ENCODE peak calls at places on chromosomes 16 and 17, in six cellular contexts. One of them, this sample, is unnamed. For H3K9me3, the result is how much of the 10 kb centered on the place peaks cover.

GRCh38 chr16:69315486-69316311 is 4.5 kb downstream of the VPS4A start:
- DNase-seq in MM.1S: no peak
- DNase-seq in fibroblast of lung: no peak
- DNase-seq in DND-41: no peak
- DNase-seq in A549: no peak
- DNase-seq in GM12878: no peak
- DNase-seq in this sample: no peak

GRCh38 chr17:18964550-18964949 is 12.6 kb downstream of the SLC5A10 start:
- DNase-seq in A549: no peak
- DNase-seq in DND-41: no peak
- DNase-seq in GM12878: no peak
- DNase-seq in fibroblast of lung: no peak
- DNase-seq in MM.1S: no peak
- DNase-seq in this sample: no peak

GRCh38 chr16:54156349-54156748 is 130.2 kb downstream of the IRX3 start:
- DNase-seq in DND-41: no peak
- DNase-seq in GM12878: no peak
- DNase-seq in MM.1S: no peak
- DNase-seq in fibroblast of lung: no peak
- DNase-seq in A549: no peak
- DNase-seq in this sample: no peak

GRCh38 chr16:29720703-29721102 is 25.1 kb downstream of the C16orf54 start:
- DNase-seq in GM12878: no peak
- DNase-seq in fibroblast of lung: no peak
- DNase-seq in A549: no peak
- DNase-seq in DND-41: no peak
- DNase-seq in MM.1S: no peak
- DNase-seq in this sample: no peak

GRCh38 chr16:85158702-85159225 is 46.5 kb upstream of the CIBAR2 start:
- DNase-seq in fibroblast of lung: no peak
- DNase-seq in GM12878: no peak
- DNase-seq in DND-41: no peak
- DNase-seq in MM.1S: no peak
- DNase-seq in A549: no peak
- DNase-seq in this sample: no peak

GRCh38 chr17:54919456-54919855 is 18.8 kb downstream of the TOM1L1 start:
- DNase-seq in fibroblast of lung: no peak
- DNase-seq in MM.1S: no peak
- DNase-seq in GM12878: no peak
- DNase-seq in A549: no peak
- DNase-seq in DND-41: no peak
- DNase-seq in this sample: no peak

GRCh38 chr17:49132699-49133364 is at the start of gene B4GALNT2:
- DNase-seq in A549: peak
- DNase-seq in GM12878: no peak
- DNase-seq in DND-41: no peak
- DNase-seq in fibroblast of lung: no peak
- DNase-seq in MM.1S: no peak
- DNase-seq in this sample: peak

GRCh38 chr17:45314761-45315549 is 1.9 kb downstream of the MAP3K14 start:
- DNase-seq in fibroblast of lung: no peak
- DNase-seq in A549: peak
- DNase-seq in GM12878: no peak
- DNase-seq in DND-41: no peak
- DNase-seq in MM.1S: peak
- DNase-seq in this sample: no peak

GRCh38 chr16:4344659-4345438 is 6.3 kb downstream of the PAM16 start:
- DNase-seq in DND-41: no peak
- DNase-seq in fibroblast of lung: peak
- DNase-seq in GM12878: no peak
- DNase-seq in A549: peak
- DNase-seq in MM.1S: no peak
- DNase-seq in this sample: no peak

GRCh38 chr17:65857713-65858112 is 296.3 kb upstream of the AXIN2 start:
- DNase-seq in DND-41: no peak
- DNase-seq in A549: no peak
- DNase-seq in GM12878: no peak
- DNase-seq in fibroblast of lung: no peak
- DNase-seq in MM.1S: no peak
- DNase-seq in this sample: no peak

GRCh38 chr17:13306310-13306962 is 288.6 kb upstream of the ELAC2 start:
- DNase-seq in fibroblast of lung: peak
- DNase-seq in MM.1S: no peak
- DNase-seq in DND-41: peak
- DNase-seq in A549: peak
- DNase-seq in GM12878: no peak
- DNase-seq in this sample: no peak

GRCh38 chr17:80416260-80416939 is 1.4 kb downstream of the ENDOV start:
- DNase-seq in DND-41: no peak
- DNase-seq in GM12878: no peak
- DNase-seq in MM.1S: no peak
- DNase-seq in A549: no peak
- DNase-seq in fibroblast of lung: no peak
- DNase-seq in this sample: no peak

GRCh38 chr17:6639651-6640535 is 618 bp downstream of the KIAA0753 start:
- DNase-seq in A549: peak
- DNase-seq in GM12878: no peak
- DNase-seq in fibroblast of lung: peak
- DNase-seq in MM.1S: peak
- DNase-seq in DND-41: peak
- DNase-seq in this sample: no peak

GRCh38 chr17:40810505-40810904 is 10.7 kb upstream of the KRT28 start:
- DNase-seq in GM12878: no peak
- DNase-seq in A549: peak
- DNase-seq in fibroblast of lung: no peak
- DNase-seq in MM.1S: no peak
- DNase-seq in DND-41: no peak
- DNase-seq in this sample: no peak

GRCh38 chr17:27494192-27495091 is 38.2 kb downstream of the KSR1 start:
- DNase-seq in fibroblast of lung: peak
- DNase-seq in GM12878: no peak
- DNase-seq in DND-41: no peak
- DNase-seq in MM.1S: no peak
- DNase-seq in A549: peak
- DNase-seq in this sample: no peak

GRCh38 chr17:48985436-48986245 is 11.5 kb upstream of the IGF2BP1 start:
- DNase-seq in MM.1S: no peak
- DNase-seq in DND-41: no peak
- DNase-seq in fibroblast of lung: no peak
- DNase-seq in GM12878: no peak
- DNase-seq in A549: no peak
- DNase-seq in this sample: no peak

GRCh38 chr17:53571342-53571741 is 251.4 kb upstream of the KIF2B start:
- DNase-seq in A549: no peak
- DNase-seq in GM12878: no peak
- DNase-seq in MM.1S: peak
- DNase-seq in DND-41: no peak
- DNase-seq in fibroblast of lung: peak
- DNase-seq in this sample: no peak

GRCh38 chr16:51500306-51500705 is 349.2 kb upstream of the SALL1 start:
- DNase-seq in fibroblast of lung: peak
- DNase-seq in MM.1S: no peak
- DNase-seq in DND-41: no peak
- DNase-seq in GM12878: no peak
- DNase-seq in A549: peak
- DNase-seq in this sample: no peak

GRCh38 chr17:75639327-75639726 is 6.1 kb downstream of the SMIM5 start:
- DNase-seq in DND-41: no peak
- DNase-seq in fibroblast of lung: no peak
- DNase-seq in GM12878: no peak
- DNase-seq in A549: no peak
- DNase-seq in MM.1S: no peak
- DNase-seq in this sample: no peak

GRCh38 chr16:4693296-4693955 is at the start of gene NUDT16L1:
- DNase-seq in A549: peak
- DNase-seq in MM.1S: peak
- DNase-seq in GM12878: peak
- DNase-seq in DND-41: peak
- DNase-seq in fibroblast of lung: peak
- DNase-seq in this sample: peak

GRCh38 chr17:37546242-37546641 is 56.6 kb downstream of the DUSP14 start:
- DNase-seq in A549: no peak
- DNase-seq in GM12878: no peak
- DNase-seq in DND-41: no peak
- DNase-seq in fibroblast of lung: no peak
- DNase-seq in MM.1S: no peak
- DNase-seq in this sample: no peak

DNA sequence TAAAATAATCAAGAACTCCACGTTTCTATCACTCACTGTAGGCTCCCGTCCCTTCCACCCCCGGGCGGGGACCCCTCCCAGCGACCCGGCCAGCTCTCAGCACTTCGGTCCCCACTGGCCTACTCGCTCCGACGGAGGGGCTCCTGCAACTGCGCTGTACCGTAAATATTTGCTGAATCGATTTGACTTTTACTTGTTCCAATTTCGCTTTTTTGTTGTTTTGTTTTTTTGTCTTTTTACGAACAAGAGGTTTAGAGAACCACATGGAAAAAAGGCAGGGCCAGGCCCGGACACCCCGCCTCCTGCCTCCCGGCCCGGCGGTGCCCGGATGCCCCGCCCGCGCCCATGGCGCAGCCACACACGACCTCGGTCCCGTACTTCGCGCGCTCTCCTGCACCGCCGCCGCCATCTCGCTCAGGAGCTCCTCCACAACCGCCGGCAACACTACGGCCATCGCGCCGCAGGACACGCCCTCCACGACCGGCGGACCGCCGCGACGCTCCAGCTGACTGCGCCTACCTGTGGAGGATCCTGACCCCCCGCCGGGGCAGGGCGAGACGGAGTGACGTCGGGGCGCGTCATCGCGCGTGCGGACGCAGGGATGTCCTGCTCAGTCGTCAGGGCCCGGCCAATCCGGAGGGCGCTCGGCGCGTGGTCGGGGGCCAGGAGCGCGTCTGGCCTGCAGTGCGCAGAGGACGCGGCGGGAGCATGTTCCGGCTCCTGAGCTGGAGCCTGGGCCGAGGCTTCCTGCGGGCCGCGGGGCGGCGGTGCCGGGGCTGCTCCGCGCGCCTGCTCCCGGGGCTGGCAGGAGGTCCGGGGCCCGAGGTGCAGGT is at the start of the genes TTC19 and ZSWIM7:
- DNase-seq in fibroblast of lung: peak
- DNase-seq in A549: peak
- DNase-seq in DND-41: peak
- DNase-seq in MM.1S: peak
- DNase-seq in GM12878: peak
- DNase-seq in this sample: peak
- TF ChIP-seq CTCF in fibroblast of lung: no peak
- TF ChIP-seq CTCF in A549: no peak
- TF ChIP-seq CTCF in DND-41: peak
- TF ChIP-seq CTCF in MM.1S: no peak
- TF ChIP-seq CTCF in GM12878: peak
- TF ChIP-seq CTCF in this sample: no peak

GRCh38 chr16:31754998-31755615 is 118.5 kb upstream of the ZNF267 start:
- DNase-seq in DND-41: no peak
- DNase-seq in fibroblast of lung: no peak
- DNase-seq in MM.1S: no peak
- DNase-seq in GM12878: no peak
- DNase-seq in A549: peak
- DNase-seq in this sample: no peak
- H3K9me3 ChIP-seq in DND-41: half or more
- H3K9me3 ChIP-seq in fibroblast of lung: under half
- H3K9me3 ChIP-seq in MM.1S: under half
- H3K9me3 ChIP-seq in GM12878: under half
- H3K9me3 ChIP-seq in A549: half or more
- H3K9me3 ChIP-seq in this sample: half or more

GRCh38 chr16:2773188-2773968 is 3.7 kb downstream of the ELOB start:
- DNase-seq in A549: no peak
- DNase-seq in fibroblast of lung: peak
- DNase-seq in GM12878: no peak
- DNase-seq in DND-41: no peak
- DNase-seq in MM.1S: no peak
- DNase-seq in this sample: no peak
- H3K27ac ChIP-seq in A549: peak
- H3K27ac ChIP-seq in fibroblast of lung: peak
- H3K27ac ChIP-seq in GM12878: no peak
- H3K27ac ChIP-seq in DND-41: peak
- H3K27ac ChIP-seq in MM.1S: no peak
- H3K27ac ChIP-seq in this sample: no peak

GRCh38 chr17:16875662-16876061 is 96.3 kb downstream of the TNFRSF13B start:
- DNase-seq in GM12878: no peak
- DNase-seq in fibroblast of lung: no peak
- DNase-seq in MM.1S: no peak
- DNase-seq in A549: no peak
- DNase-seq in DND-41: no peak
- DNase-seq in this sample: no peak

GRCh38 chr17:16870253-16871245 is 101.4 kb downstream of the TNFRSF13B start:
- DNase-seq in DND-41: no peak
- DNase-seq in MM.1S: no peak
- DNase-seq in GM12878: no peak
- DNase-seq in fibroblast of lung: no peak
- DNase-seq in A549: no peak
- DNase-seq in this sample: no peak

GRCh38 chr17:16872351-16872751 is 99.6 kb downstream of the TNFRSF13B start:
- DNase-seq in A549: no peak
- DNase-seq in fibroblast of lung: no peak
- DNase-seq in GM12878: no peak
- DNase-seq in MM.1S: no peak
- DNase-seq in DND-41: no peak
- DNase-seq in this sample: no peak

GRCh38 chr17:16873654-16874035 is 98.3 kb downstream of the TNFRSF13B start:
- DNase-seq in MM.1S: no peak
- DNase-seq in fibroblast of lung: no peak
- DNase-seq in GM12878: no peak
- DNase-seq in A549: no peak
- DNase-seq in DND-41: no peak
- DNase-seq in this sample: no peak

GRCh38 chr17:16872836-16873653 is 98.9 kb downstream of the TNFRSF13B start:
- DNase-seq in DND-41: peak
- DNase-seq in A549: peak
- DNase-seq in MM.1S: peak
- DNase-seq in GM12878: no peak
- DNase-seq in fibroblast of lung: no peak
- DNase-seq in this sample: no peak
- TF ChIP-seq CTCF in DND-41: peak
- TF ChIP-seq CTCF in A549: peak
- TF ChIP-seq CTCF in MM.1S: peak
- TF ChIP-seq CTCF in GM12878: peak
- TF ChIP-seq CTCF in fibroblast of lung: peak
- TF ChIP-seq CTCF in this sample: peak

GRCh38 chr17:22469941-22470340 is 777.6 kb downstream of the KCNJ18 start:
- DNase-seq in A549: no peak
- DNase-seq in MM.1S: no peak
- DNase-seq in GM12878: no peak
- DNase-seq in fibroblast of lung: no peak
- DNase-seq in DND-41: no peak
- DNase-seq in this sample: no peak
- H3K9me3 ChIP-seq in A549: under half
- H3K9me3 ChIP-seq in MM.1S: under half
- H3K9me3 ChIP-seq in GM12878: under half
- H3K9me3 ChIP-seq in fibroblast of lung: under half
- H3K9me3 ChIP-seq in DND-41: under half
- H3K9me3 ChIP-seq in this sample: under half